ENCODE peak calls at places on chromosomes 13 and 19, in seven cellular contexts. One of them, this sample, is unnamed.

GRCh38 chr19:28519950-28520861 is 692.7 kb downstream of the UQCRFS1 start:
- DNase-seq in Peyer's patch: no peak
- DNase-seq in dorsolateral prefrontal cortex: no peak
- DNase-seq in GM23338: no peak
- DNase-seq in tibial nerve: no peak
- DNase-seq in NK-92 treated with Interleukin-12 subunit alpha and Interleukin-12 subunit beta, amount 100 ng/mL, for 24 hours: no peak
- DNase-seq in NCI-H2081: no peak
- DNase-seq in this sample: no peak

GRCh38 chr13:21344662-21345176 is 114.4 kb downstream of the ZDHHC20 start:
- DNase-seq in Peyer's patch: no peak
- DNase-seq in dorsolateral prefrontal cortex: no peak
- DNase-seq in GM23338: no peak
- DNase-seq in tibial nerve: no peak
- DNase-seq in NK-92 treated with Interleukin-12 subunit alpha and Interleukin-12 subunit beta, amount 100 ng/mL, for 24 hours: peak
- DNase-seq in NCI-H2081: no peak
- DNase-seq in this sample: no peak

GRCh38 chr19:6498294-6499036 is 3.6 kb downstream of the TUBB4A start:
- DNase-seq in Peyer's patch: no peak
- DNase-seq in dorsolateral prefrontal cortex: no peak
- DNase-seq in GM23338: no peak
- DNase-seq in tibial nerve: no peak
- DNase-seq in NK-92 treated with Interleukin-12 subunit alpha and Interleukin-12 subunit beta, amount 100 ng/mL, for 24 hours: no peak
- DNase-seq in NCI-H2081: no peak
- DNase-seq in this sample: no peak

GRCh38 chr19:19409235-19410030 is 4.0 kb downstream of the GATAD2A start:
- DNase-seq in Peyer's patch: no peak
- DNase-seq in dorsolateral prefrontal cortex: no peak
- DNase-seq in GM23338: peak
- DNase-seq in tibial nerve: no peak
- DNase-seq in NK-92 treated with Interleukin-12 subunit alpha and Interleukin-12 subunit beta, amount 100 ng/mL, for 24 hours: no peak
- DNase-seq in NCI-H2081: no peak
- DNase-seq in this sample: no peak

GRCh38 chr13:60448907-60449510 is 52.0 kb downstream of the TDRD3 start:
- DNase-seq in Peyer's patch: no peak
- DNase-seq in dorsolateral prefrontal cortex: no peak
- DNase-seq in GM23338: peak
- DNase-seq in tibial nerve: peak
- DNase-seq in NK-92 treated with Interleukin-12 subunit alpha and Interleukin-12 subunit beta, amount 100 ng/mL, for 24 hours: no peak
- DNase-seq in NCI-H2081: peak
- DNase-seq in this sample: peak

GRCh38 chr19:18470153-18470552 is 32.2 kb upstream of the ISYNA1 start:
- DNase-seq in Peyer's patch: no peak
- DNase-seq in dorsolateral prefrontal cortex: no peak
- DNase-seq in GM23338: peak
- DNase-seq in tibial nerve: no peak
- DNase-seq in NK-92 treated with Interleukin-12 subunit alpha and Interleukin-12 subunit beta, amount 100 ng/mL, for 24 hours: peak
- DNase-seq in NCI-H2081: no peak
- DNase-seq in this sample: no peak

GRCh38 chr13:51156666-51157065 is 45.6 kb upstream of the C13orf42 start:
- DNase-seq in Peyer's patch: no peak
- DNase-seq in dorsolateral prefrontal cortex: no peak
- DNase-seq in GM23338: no peak
- DNase-seq in tibial nerve: no peak
- DNase-seq in NK-92 treated with Interleukin-12 subunit alpha and Interleukin-12 subunit beta, amount 100 ng/mL, for 24 hours: no peak
- DNase-seq in NCI-H2081: peak
- DNase-seq in this sample: peak

GRCh38 chr13:60990032-60990733 is 425.5 kb downstream of the PCDH20 start:
- DNase-seq in Peyer's patch: no peak
- DNase-seq in dorsolateral prefrontal cortex: no peak
- DNase-seq in GM23338: peak
- DNase-seq in tibial nerve: no peak
- DNase-seq in NK-92 treated with Interleukin-12 subunit alpha and Interleukin-12 subunit beta, amount 100 ng/mL, for 24 hours: no peak
- DNase-seq in NCI-H2081: no peak
- DNase-seq in this sample: no peak

GRCh38 chr19:41226053-41226873 is 7.2 kb downstream of the AXL start:
- DNase-seq in Peyer's patch: peak
- DNase-seq in dorsolateral prefrontal cortex: peak
- DNase-seq in GM23338: peak
- DNase-seq in tibial nerve: peak
- DNase-seq in NK-92 treated with Interleukin-12 subunit alpha and Interleukin-12 subunit beta, amount 100 ng/mL, for 24 hours: no peak
- DNase-seq in NCI-H2081: no peak
- DNase-seq in this sample: no peak

GRCh38 chr13:24279706-24280105 is 29.7 kb upstream of the C1QTNF9 start:
- DNase-seq in Peyer's patch: no peak
- DNase-seq in dorsolateral prefrontal cortex: no peak
- DNase-seq in GM23338: no peak
- DNase-seq in tibial nerve: no peak
- DNase-seq in NK-92 treated with Interleukin-12 subunit alpha and Interleukin-12 subunit beta, amount 100 ng/mL, for 24 hours: no peak
- DNase-seq in NCI-H2081: no peak
- DNase-seq in this sample: no peak

GRCh38 chr13:29924482-29924884 is 74.1 kb upstream of the UBL3 start:
- DNase-seq in Peyer's patch: no peak
- DNase-seq in dorsolateral prefrontal cortex: no peak
- DNase-seq in GM23338: no peak
- DNase-seq in tibial nerve: no peak
- DNase-seq in NK-92 treated with Interleukin-12 subunit alpha and Interleukin-12 subunit beta, amount 100 ng/mL, for 24 hours: no peak
- DNase-seq in NCI-H2081: no peak
- DNase-seq in this sample: no peak

GRCh38 chr13:53781941-53782340 is 753.3 kb downstream of the OLFM4 start:
- DNase-seq in Peyer's patch: no peak
- DNase-seq in dorsolateral prefrontal cortex: no peak
- DNase-seq in GM23338: peak
- DNase-seq in tibial nerve: no peak
- DNase-seq in NK-92 treated with Interleukin-12 subunit alpha and Interleukin-12 subunit beta, amount 100 ng/mL, for 24 hours: no peak
- DNase-seq in NCI-H2081: no peak
- DNase-seq in this sample: peak

GRCh38 chr19:4633140-4633967 is 6.0 kb upstream of the TNFAIP8L1 start:
- DNase-seq in Peyer's patch: peak
- DNase-seq in dorsolateral prefrontal cortex: peak
- DNase-seq in GM23338: peak
- DNase-seq in tibial nerve: peak
- DNase-seq in NK-92 treated with Interleukin-12 subunit alpha and Interleukin-12 subunit beta, amount 100 ng/mL, for 24 hours: peak
- DNase-seq in NCI-H2081: peak
- DNase-seq in this sample: peak

GRCh38 chr19:39212377-39212742 is 8.3 kb upstream of the SYCN start:
- DNase-seq in Peyer's patch: peak
- DNase-seq in dorsolateral prefrontal cortex: no peak
- DNase-seq in GM23338: peak
- DNase-seq in tibial nerve: no peak
- DNase-seq in NK-92 treated with Interleukin-12 subunit alpha and Interleukin-12 subunit beta, amount 100 ng/mL, for 24 hours: peak
- DNase-seq in NCI-H2081: peak
- DNase-seq in this sample: no peak

GRCh38 chr19:12779162-12779993 is 4.0 kb upstream of the HOOK2 start:
- DNase-seq in Peyer's patch: peak
- DNase-seq in dorsolateral prefrontal cortex: no peak
- DNase-seq in GM23338: peak
- DNase-seq in tibial nerve: no peak
- DNase-seq in NK-92 treated with Interleukin-12 subunit alpha and Interleukin-12 subunit beta, amount 100 ng/mL, for 24 hours: no peak
- DNase-seq in NCI-H2081: no peak
- DNase-seq in this sample: no peak

GRCh38 chr13:26058704-26059103 is 6.9 kb upstream of the SHISA2 start:
- DNase-seq in Peyer's patch: no peak
- DNase-seq in dorsolateral prefrontal cortex: no peak
- DNase-seq in GM23338: no peak
- DNase-seq in tibial nerve: no peak
- DNase-seq in NK-92 treated with Interleukin-12 subunit alpha and Interleukin-12 subunit beta, amount 100 ng/mL, for 24 hours: no peak
- DNase-seq in NCI-H2081: no peak
- DNase-seq in this sample: no peak

GRCh38 chr13:109737606-109738005 is 48.8 kb downstream of the IRS2 start:
- DNase-seq in Peyer's patch: no peak
- DNase-seq in dorsolateral prefrontal cortex: no peak
- DNase-seq in GM23338: no peak
- DNase-seq in tibial nerve: no peak
- DNase-seq in NK-92 treated with Interleukin-12 subunit alpha and Interleukin-12 subunit beta, amount 100 ng/mL, for 24 hours: no peak
- DNase-seq in NCI-H2081: no peak
- DNase-seq in this sample: no peak

GRCh38 chr19:19205416-19206410 is 2.5 kb upstream of the NR2C2AP start:
- DNase-seq in Peyer's patch: no peak
- DNase-seq in dorsolateral prefrontal cortex: peak
- DNase-seq in GM23338: no peak
- DNase-seq in tibial nerve: no peak
- DNase-seq in NK-92 treated with Interleukin-12 subunit alpha and Interleukin-12 subunit beta, amount 100 ng/mL, for 24 hours: no peak
- DNase-seq in NCI-H2081: no peak
- DNase-seq in this sample: no peak

GRCh38 chr19:41159861-41160260 is 33.2 kb upstream of the CYP2S1 start:
- DNase-seq in Peyer's patch: no peak
- DNase-seq in dorsolateral prefrontal cortex: no peak
- DNase-seq in GM23338: no peak
- DNase-seq in tibial nerve: no peak
- DNase-seq in NK-92 treated with Interleukin-12 subunit alpha and Interleukin-12 subunit beta, amount 100 ng/mL, for 24 hours: no peak
- DNase-seq in NCI-H2081: no peak
- DNase-seq in this sample: no peak

GRCh38 chr19:1601613-1602064 is 3.6 kb downstream of the UQCR11 start:
- DNase-seq in Peyer's patch: no peak
- DNase-seq in dorsolateral prefrontal cortex: no peak
- DNase-seq in GM23338: peak
- DNase-seq in tibial nerve: no peak
- DNase-seq in NK-92 treated with Interleukin-12 subunit alpha and Interleukin-12 subunit beta, amount 100 ng/mL, for 24 hours: no peak
- DNase-seq in NCI-H2081: no peak
- DNase-seq in this sample: no peak

GRCh38 chr13:106372199-106373160 is 163.0 kb downstream of the EFNB2 start:
- DNase-seq in Peyer's patch: no peak
- DNase-seq in dorsolateral prefrontal cortex: no peak
- DNase-seq in GM23338: no peak
- DNase-seq in tibial nerve: no peak
- DNase-seq in NK-92 treated with Interleukin-12 subunit alpha and Interleukin-12 subunit beta, amount 100 ng/mL, for 24 hours: peak
- DNase-seq in NCI-H2081: no peak
- DNase-seq in this sample: no peak

GRCh38 chr13:102550507-102550906 is 46.3 kb upstream of the TPP2 start:
- DNase-seq in Peyer's patch: no peak
- DNase-seq in dorsolateral prefrontal cortex: no peak
- DNase-seq in GM23338: peak
- DNase-seq in tibial nerve: no peak
- DNase-seq in NK-92 treated with Interleukin-12 subunit alpha and Interleukin-12 subunit beta, amount 100 ng/mL, for 24 hours: no peak
- DNase-seq in NCI-H2081: no peak
- DNase-seq in this sample: no peak

This sample was measured in NCI-H748 treated with DMSO at 0.1 percent for 48 hours.